ENCODE peak calls at places on chromosomes 5 and 9, in seven cellular contexts. U is pancreas, J is DND-41, Q is prostate gland, A is cardiac fibroblast, Y is IMR-90, I is AG10803. X is an unnamed sample.

GRCh38 chr9:75265525-75265972 is 177.2 kb downstream of the OSTF1 start:
- DNase-seq in A (peak), Y (peak), I (peak), U (no peak), J (peak), Q (peak), X (peak)

GRCh38 chr5:66582499-66582898 is 13.7 kb upstream of the MAST4 start:
- DNase-seq in Y (no peak), I (peak), A (peak), J (no peak), U (no peak), Q (no peak), X (no peak)

GRCh38 chr5:149040421-149040820 is 22.4 kb downstream of the SH3TC2 start:
- DNase-seq in Y (no peak), Q (no peak), I (no peak), U (no peak), A (peak), J (no peak), X (no peak)

GRCh38 chr5:119355244-119355635 is 579 bp upstream of the TNFAIP8 start:
- DNase-seq in Y (no peak), A (no peak), Q (no peak), J (no peak), U (no peak), I (no peak), X (no peak)

GRCh38 chr9:101527066-101527465 is 6.6 kb upstream of the RNF20 start:
- DNase-seq in Q (no peak), U (no peak), Y (peak), J (no peak), A (peak), I (no peak), X (no peak)

GRCh38 chr9:114504341-114505186 is 709 bp downstream of the WHRN start:
- DNase-seq in Y (peak), I (peak), U (peak), A (no peak), J (no peak), Q (peak), X (no peak)

GRCh38 chr9:22216730-22217160 is 207.6 kb upstream of the CDKN2B start:
- DNase-seq in Y (peak), I (peak), Q (no peak), J (no peak), A (peak), U (no peak), X (no peak)

GRCh38 chr5:122415481-122416120 is 103.6 kb downstream of the SNCAIP start:
- DNase-seq in J (peak), I (peak), Q (peak), A (peak), U (no peak), Y (peak), X (peak)

GRCh38 chr9:124420991-124421543 is 5.8 kb upstream of the PSMB7 start:
- DNase-seq in J (no peak), Q (no peak), Y (peak), A (no peak), U (no peak), I (no peak), X (peak)

GRCh38 chr9:107276966-107277710 is 5.9 kb upstream of the RAD23B start:
- DNase-seq in I (peak), Y (peak), Q (no peak), U (no peak), A (peak), J (no peak), X (no peak)

GRCh38 chr9:4027616-4028015 is 272.3 kb downstream of the GLIS3 start:
- DNase-seq in J (no peak), Q (no peak), U (no peak), A (no peak), I (no peak), Y (no peak), X (no peak)

GRCh38 chr5:119318256-119318914 is 37.4 kb upstream of the TNFAIP8 start:
- DNase-seq in A (no peak), J (no peak), I (no peak), U (no peak), Y (no peak), Q (no peak), X (no peak)

GRCh38 chr5:85670417-85670816 is 947.3 kb upstream of the COX7C start:
- DNase-seq in J (no peak), Q (no peak), A (no peak), Y (no peak), U (no peak), I (no peak), X (no peak)

GRCh38 chr5:173101245-173101644 is 43.1 kb upstream of the BNIP1 start:
- DNase-seq in Q (no peak), U (no peak), Y (no peak), I (no peak), A (no peak), J (no peak), X (no peak)

GRCh38 chr5:143699121-143699520 is 112.8 kb upstream of the HMHB1 start:
- DNase-seq in I (no peak), U (no peak), Q (no peak), Y (no peak), J (peak), A (no peak), X (no peak)

GRCh38 chr5:33369470-33370134 is 71.2 kb upstream of the TARS1 start:
- DNase-seq in Y (peak), U (no peak), A (peak), Q (no peak), I (peak), J (no peak), X (no peak)

GRCh38 chr9:92659601-92660000 is 10.3 kb downstream of the IPPK start:
- DNase-seq in Q (no peak), J (no peak), A (no peak), I (no peak), Y (no peak), U (no peak), X (no peak)

GRCh38 chr5:174609116-174609515 is 115.3 kb upstream of the MSX2 start:
- DNase-seq in U (peak), Y (no peak), Q (peak), J (no peak), I (no peak), A (no peak), X (no peak)

GRCh38 chr9:93183663-93184438 is at the start of gene WNK2:
- DNase-seq in U (peak), Q (peak), Y (no peak), A (peak), I (no peak), J (no peak), X (no peak)

GRCh38 chr9:134196911-134197310 is 32.5 kb upstream of the RNU6ATAC start:
- DNase-seq in U (no peak), I (no peak), J (no peak), Y (no peak), A (no peak), Q (no peak), X (no peak)

GRCh38 chr9:109913461-109913810 is 133.4 kb downstream of the PALM2AKAP2 start:
- DNase-seq in J (no peak), Y (no peak), Q (no peak), A (no peak), I (peak), U (no peak), X (no peak)

GRCh38 chr9:125632321-125633115 is 74.5 kb downstream of the MAPKAP1 start:
- DNase-seq in A (peak), I (no peak), J (no peak), Y (peak), U (no peak), Q (no peak), X (peak)

GRCh38 chr5:1640276-1640898 is 116.6 kb upstream of the LPCAT1 start:
- DNase-seq in J (no peak), Y (no peak), I (no peak), U (peak), A (no peak), Q (no peak), X (no peak)

GRCh38 chr9:134666801-134667200 is 25.2 kb downstream of the COL5A1 start:
- DNase-seq in I (peak), Y (peak), Q (no peak), U (no peak), A (peak), J (no peak), X (no peak)

GRCh38 chr5:30239331-30240022 is 954.0 kb upstream of the CDH6 start:
- DNase-seq in J (no peak), Y (no peak), Q (no peak), U (no peak), I (no peak), A (no peak), X (no peak)

GRCh38 chr5:132470596-132470995 is 20.0 kb downstream of the IRF1 start:
- DNase-seq in J (no peak), I (no peak), A (no peak), Q (no peak), U (no peak), Y (no peak), X (no peak)

GRCh38 chr9:134179595-134179917 is 15.2 kb upstream of the RNU6ATAC start:
- DNase-seq in J (no peak), Y (no peak), A (no peak), Q (no peak), U (peak), I (no peak), X (no peak)

GRCh38 chr5:43602456-43602817 is 543 bp upstream of the NNT start:
- DNase-seq in A (peak), Y (peak), I (peak), J (peak), U (no peak), Q (peak), X (peak)

GRCh38 chr5:158947831-158948230 is 151.9 kb downstream of the EBF1 start:
- DNase-seq in Q (no peak), I (peak), Y (peak), J (no peak), A (peak), U (no peak), X (no peak)

GRCh38 chr9:71608825-71609452 is 159.4 kb downstream of the CEMIP2 start:
- DNase-seq in J (no peak), A (peak), I (no peak), Y (peak), U (no peak), Q (no peak), X (no peak)

GRCh38 chr5:78757269-78758053 is 108.9 kb upstream of the LHFPL2 start:
- DNase-seq in Y (peak), U (no peak), A (peak), Q (no peak), J (peak), I (peak), X (peak)

GRCh38 chr5:181008136-181008535 is 19.5 kb downstream of the BTNL3 start:
- DNase-seq in J (no peak), A (no peak), Y (no peak), U (no peak), I (no peak), Q (no peak), X (no peak)

GRCh38 chr5:79487251-79487650 is 26.7 kb downstream of the HOMER1 start:
- DNase-seq in U (no peak), Y (no peak), A (no peak), J (no peak), I (no peak), Q (no peak), X (no peak)

GRCh38 chr5:89756955-89757354 is 652.6 kb downstream of the CETN3 start:
- DNase-seq in U (no peak), Y (no peak), I (no peak), J (no peak), Q (no peak), A (peak), X (no peak)

GRCh38 chr5:109412981-109413402 is 3.2 kb upstream of the PJA2 start:
- DNase-seq in Y (no peak), I (no peak), Q (no peak), A (no peak), J (no peak), U (no peak), X (no peak)

GRCh38 chr5:109409844-109410388 is at the start of gene PJA2:
- DNase-seq in U (peak), J (peak), Q (peak), A (peak), Y (peak), I (peak), X (peak)

GRCh38 chr5:109410389-109411174 is 808 bp upstream of the PJA2 start:
- DNase-seq in J (peak), U (peak), A (peak), Y (peak), I (peak), Q (peak), X (no peak)

GRCh38 chr5:109411175-109411514 is 1.4 kb upstream of the PJA2 start:
- DNase-seq in A (no peak), Y (no peak), I (no peak), Q (no peak), U (no peak), J (no peak), X (no peak)

GRCh38 chr5:109411627-109412026 is 1.9 kb upstream of the PJA2 start:
- DNase-seq in I (peak), J (no peak), U (no peak), Q (no peak), A (peak), Y (peak), X (no peak)
- H3K4me3 ChIP-seq in I (no peak), J (no peak), U (no peak), Q (no peak), A (no peak), Y (no peak), X (no peak)

DNA sequence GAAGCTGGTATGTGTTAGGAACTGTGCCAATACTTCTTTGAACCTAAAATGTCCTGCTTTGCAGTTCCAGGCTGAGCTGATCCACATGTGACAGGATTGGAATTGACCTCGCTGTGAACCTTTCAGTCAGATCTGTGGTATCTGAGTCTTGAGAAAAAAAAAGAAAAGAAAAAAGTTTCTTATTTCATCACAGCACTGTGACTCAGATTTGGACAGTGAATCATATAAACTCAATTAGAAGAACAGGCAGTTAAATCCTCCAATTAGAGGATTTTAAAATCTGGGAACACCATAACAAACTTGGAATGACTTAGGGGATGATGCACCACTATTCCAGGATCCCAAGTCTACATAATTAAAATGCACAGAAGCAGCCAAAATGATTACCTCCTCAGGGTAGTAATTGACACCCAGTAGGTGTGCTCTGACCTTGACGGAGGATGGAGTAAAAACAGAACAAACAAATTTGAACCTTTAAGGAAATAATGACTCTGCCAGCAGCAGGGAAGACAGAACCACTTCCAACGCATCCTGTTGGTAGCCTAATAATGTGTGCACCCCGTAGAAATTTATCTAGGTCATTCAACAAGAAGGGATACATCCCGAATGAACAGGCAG is 57.8 kb upstream of the RAI14 start:
- DNase-seq in A (peak), Y (peak), Q (no peak), J (no peak), U (no peak), I (peak), X (no peak)
- H3K4me3 ChIP-seq in A (no peak), Y (no peak), Q (no peak), J (no peak), U (no peak), I (no peak), X (no peak)

DNA sequence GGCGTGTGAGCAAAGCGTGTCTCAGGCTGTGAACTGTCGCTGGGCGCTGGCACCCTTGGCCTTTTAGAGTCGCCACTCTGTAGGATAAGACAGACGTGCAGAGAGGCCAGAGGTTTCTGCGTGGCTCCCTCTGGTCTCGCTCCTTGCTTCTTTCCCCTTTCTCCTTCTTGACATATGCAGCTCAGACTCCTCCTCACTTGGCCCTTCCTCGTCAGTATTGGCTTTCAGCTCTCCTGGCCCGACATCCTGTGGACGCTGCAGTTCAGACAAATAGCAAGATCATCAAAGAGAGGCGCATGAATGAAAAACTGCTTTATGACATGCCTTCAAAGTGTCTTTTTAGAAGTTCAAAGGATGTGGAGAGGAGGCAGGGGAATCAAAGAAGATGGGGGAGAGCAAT is 116.8 kb upstream of the SPRY4 start:
- DNase-seq in U (no peak), J (peak), Y (peak), A (peak), I (no peak), Q (no peak), X (peak)
- H3K4me3 ChIP-seq in U (no peak), J (no peak), Y (no peak), A (no peak), I (no peak), Q (no peak), X (no peak)

DNA sequence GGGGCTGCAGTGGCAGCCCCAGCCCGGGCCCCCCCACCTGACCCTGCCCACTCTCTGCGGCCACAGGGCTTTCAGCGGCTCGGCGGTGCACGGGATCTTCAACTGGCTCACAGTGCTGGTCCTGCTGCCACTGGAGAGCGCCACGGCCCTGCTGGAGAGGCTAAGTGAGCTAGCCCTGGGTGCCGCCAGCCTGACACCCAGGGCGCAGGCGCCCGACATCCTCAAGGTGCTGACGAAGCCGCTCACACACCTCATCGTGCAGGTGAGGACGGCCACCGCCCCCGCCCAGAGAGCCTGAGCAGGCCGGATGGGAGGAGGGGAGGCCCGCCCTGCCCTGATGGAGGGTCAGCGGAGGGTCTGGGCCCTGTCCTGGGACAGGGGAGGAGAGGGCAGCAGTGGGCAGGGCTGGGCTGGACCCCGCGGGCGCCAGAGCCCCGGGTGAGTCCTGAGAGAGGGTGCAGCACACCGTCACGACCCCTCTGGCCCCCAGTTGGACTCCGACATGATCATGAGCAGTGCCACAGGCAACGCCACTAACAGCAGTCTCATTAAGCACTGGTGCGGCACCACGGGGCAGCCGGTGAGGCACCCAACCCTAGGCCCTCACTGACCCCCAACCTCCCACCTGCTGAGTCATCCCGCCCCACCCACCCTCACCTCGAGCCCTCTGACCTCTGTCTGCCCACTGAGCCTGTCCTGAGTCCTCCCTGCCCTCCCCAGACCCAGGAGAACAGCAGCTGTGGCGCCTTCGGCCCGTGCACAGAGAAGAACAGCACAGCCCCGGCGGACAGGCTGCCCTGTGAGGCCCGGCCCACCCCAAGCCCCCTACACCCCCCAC is 2.7 kb downstream of the SLC34A3 start:
- DNase-seq in I (no peak), U (no peak), A (no peak), Y (no peak), J (no peak), Q (no peak), X (no peak)
- H3K4me3 ChIP-seq in I (no peak), U (no peak), A (no peak), Y (no peak), J (no peak), Q (no peak), X (no peak)

GRCh38 chr5:39934830-39935229 is 510.1 kb upstream of the DAB2 start:
- DNase-seq in Y (no peak), U (no peak), Q (no peak), J (no peak), A (no peak), I (no peak), X (no peak)
- H3K4me3 ChIP-seq in Y (no peak), U (no peak), Q (no peak), J (no peak), A (no peak), I (no peak), X (no peak)

DNA sequence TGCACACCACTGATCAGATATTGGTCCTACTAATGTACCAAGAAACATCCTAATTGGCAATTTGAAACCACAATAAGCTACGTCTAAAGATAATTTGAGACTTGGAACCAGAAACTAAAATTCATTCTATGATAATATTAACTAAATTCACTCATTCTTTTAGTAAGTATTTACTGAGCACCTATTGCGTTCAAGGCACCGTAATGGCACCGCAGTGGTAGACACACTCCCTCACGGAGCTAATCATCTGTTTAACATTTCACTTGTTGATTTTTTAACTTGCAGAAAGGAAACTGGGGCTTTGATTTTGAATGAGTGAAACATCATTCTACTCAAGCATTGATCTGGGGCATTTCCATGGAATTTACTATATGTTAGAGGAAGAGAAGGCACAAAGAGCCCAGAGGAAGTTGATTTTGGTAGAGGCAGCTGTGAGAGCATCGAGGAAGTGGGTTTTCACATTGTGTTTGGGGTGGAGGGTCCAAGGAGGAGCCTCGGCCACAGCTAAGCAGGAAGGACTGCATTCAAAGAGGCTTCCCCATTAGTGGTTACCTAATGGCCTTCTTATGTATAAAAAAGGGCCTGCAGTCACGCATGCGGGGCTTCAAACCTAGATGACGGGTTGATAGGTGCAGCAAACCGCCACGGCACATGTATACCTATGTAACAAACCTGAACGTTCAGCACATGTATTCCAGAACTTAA is 7.1 kb downstream of the RAPGEF1 start:
- DNase-seq in J (peak), U (no peak), Q (no peak), Y (no peak), A (no peak), I (no peak), X (peak)
- H3K4me3 ChIP-seq in J (no peak), U (no peak), Q (no peak), Y (no peak), A (no peak), I (no peak), X (peak)

GRCh38 chr5:177508217-177508611 is 1.4 kb downstream of the DOK3 start:
- DNase-seq in A (no peak), U (peak), J (no peak), I (no peak), Y (no peak), Q (no peak), X (no peak)

GRCh38 chr5:177509991-177510566 is 453 bp upstream of the DOK3 start:
- DNase-seq in I (no peak), A (no peak), U (peak), Y (no peak), Q (no peak), J (no peak), X (no peak)

GRCh38 chr5:177510567-177511053 is 984 bp upstream of the DOK3 start:
- DNase-seq in A (no peak), I (no peak), J (no peak), Q (no peak), Y (no peak), U (peak), X (no peak)

GRCh38 chr5:177508837-177509236 is 789 bp downstream of the DOK3 start:
- DNase-seq in Q (no peak), A (no peak), I (no peak), Y (no peak), J (no peak), U (peak), X (no peak)

GRCh38 chr5:177509361-177509951 is at the start of gene DOK3:
- DNase-seq in Y (no peak), Q (no peak), A (no peak), I (no peak), U (peak), J (no peak), X (no peak)
- H3K4me3 ChIP-seq in Y (no peak), Q (no peak), A (no peak), I (no peak), U (peak), J (no peak), X (no peak)

X was measured in Jurkat, Clone E6-1.